ENCODE peak calls at places on chromosomes 11 and 22, in seven cellular contexts. U is KG1, F is T-cell, Q is A549, E is myocyte, O is NCI-H1092, Z is AG08396. S is an unnamed sample.

GRCh38 chr11:121391914-121392313 is 60.2 kb upstream of the SORL1 start:
- DNase-seq in F (no peak), U (no peak), E (no peak), Z (no peak), Q (no peak), O (no peak), S (no peak)

GRCh38 chr11:125036933-125037332 is 26.2 kb upstream of the SLC37A2 start:
- DNase-seq in U (no peak), Q (no peak), F (no peak), Z (peak; percentile 59), E (peak; percentile 47), O (no peak), S (no peak)

GRCh38 chr22:46576556-46577351 is 39.3 kb upstream of the CELSR1 start:
- DNase-seq in Q (peak; percentile 23), Z (peak; percentile 94), F (peak; percentile 53), U (peak; percentile 25), E (peak; percentile 65), O (no peak), S (peak; percentile 43)

GRCh38 chr11:84543367-84544159 is 1083.6 kb downstream of the DLG2 start:
- DNase-seq in U (no peak), Z (no peak), Q (no peak), O (no peak), F (no peak), E (no peak), S (no peak)

GRCh38 chr11:103878646-103879045 is 157.8 kb upstream of the DDI1 start:
- DNase-seq in Z (no peak), E (no peak), U (no peak), F (no peak), O (no peak), Q (no peak), S (no peak)

GRCh38 chr11:11148104-11148509 is 204.9 kb downstream of the CSNK2A3 start:
- DNase-seq in Z (peak; percentile 92), Q (no peak), O (no peak), U (no peak), F (no peak), E (peak; percentile 96), S (no peak)

GRCh38 chr11:19453893-19454292 is 213.1 kb upstream of the E2F8 start:
- DNase-seq in E (no peak), U (no peak), F (no peak), Q (no peak), Z (no peak), O (no peak), S (no peak)

GRCh38 chr11:96094156-96094555 is 170.2 kb upstream of the MTMR2 start:
- DNase-seq in U (no peak), Z (no peak), O (no peak), Q (no peak), F (no peak), E (no peak), S (no peak)

GRCh38 chr11:80031014-80031565 is 590.3 kb upstream of the TENM4 start:
- DNase-seq in E (no peak), U (no peak), F (no peak), Q (no peak), Z (no peak), O (no peak), S (no peak)

GRCh38 chr11:30935861-30936260 is 349.7 kb upstream of the MPPED2 start:
- DNase-seq in E (peak; percentile 85), U (no peak), O (no peak), Z (no peak), Q (no peak), F (no peak), S (no peak)

GRCh38 chr11:86798988-86799387 is 1.4 kb upstream of the PRSS23 start:
- DNase-seq in U (no peak), F (no peak), E (peak; percentile 62), Z (no peak), Q (no peak), O (no peak), S (no peak)

GRCh38 chr11:48109046-48109666 is 107.5 kb upstream of the OR4B1 start:
- DNase-seq in F (no peak), O (peak; percentile 56), E (peak; percentile 59), Z (peak; percentile 46), U (peak; percentile 13), Q (peak; percentile 71), S (no peak)

S was measured in T follicular helper cell.